ENCODE peak calls at places on chromosomes 11 and 22, in five cellular contexts. F is endothelial cell of umbilical vein, V is fibroblast of lung, Q is H1, O is neural progenitor cell. N is an unnamed sample. For H3K4me1, the result is how much of the 10 kb centered on the place peaks cover.

GRCh38 chr22:50694766-50695420 is 22.3 kb downstream of the SHANK3 start:
- DNase-seq in Q (no peak), V (no peak), F (no peak), O (no peak), N (no peak)

GRCh38 chr11:33329705-33330329 is 72.6 kb downstream of the HIPK3 start:
- DNase-seq in V (peak), Q (no peak), F (peak), O (peak), N (peak)

GRCh38 chr11:99418927-99419707 is 398.4 kb downstream of the CNTN5 start:
- DNase-seq in V (peak), Q (no peak), O (peak), F (no peak), N (no peak)

GRCh38 chr11:1162498-1163311 is 5.0 kb downstream of the MUC5AC start:
- DNase-seq in V (no peak), Q (no peak), F (no peak), O (no peak), N (no peak)

GRCh38 chr11:123494195-123495050 is 64.4 kb downstream of the GRAMD1B start:
- DNase-seq in Q (no peak), F (no peak), V (peak), O (peak), N (no peak)

GRCh38 chr11:66081505-66081904 is 11.4 kb downstream of the PACS1 start:
- DNase-seq in O (no peak), Q (no peak), V (peak), F (peak), N (peak)

GRCh38 chr11:62710001-62710345 is 2.5 kb downstream of the GNG3 start:
- DNase-seq in V (no peak), O (no peak), Q (no peak), F (no peak), N (no peak)

GRCh38 chr11:111378773-111379499 is at the start of gene POU2AF1:
- DNase-seq in V (peak), O (no peak), F (no peak), Q (no peak), N (peak)

GRCh38 chr11:60159868-60160267 is 23.0 kb downstream of the MS4A6A start:
- DNase-seq in V (no peak), O (no peak), F (peak), Q (no peak), N (no peak)

GRCh38 chr11:76634934-76635333 is 35.6 kb downstream of the LRRC32 start:
- DNase-seq in F (no peak), O (no peak), Q (no peak), V (no peak), N (no peak)

GRCh38 chr11:10784229-10785145 is 24.2 kb downstream of the EIF4G2 start:
- DNase-seq in O (peak), V (peak), F (peak), Q (no peak), N (no peak)

GRCh38 chr22:20312396-20313191 is 7.3 kb downstream of the DGCR6L start:
- DNase-seq in F (no peak), O (peak), V (no peak), Q (no peak), N (peak)

GRCh38 chr22:28813772-28814518 is 13.6 kb upstream of the XBP1 start:
- DNase-seq in V (no peak), O (no peak), Q (no peak), F (no peak), N (no peak)

GRCh38 chr11:100835854-100836253 is 148.8 kb downstream of the ARHGAP42 start:
- DNase-seq in O (no peak), Q (no peak), V (no peak), F (no peak), N (no peak)

GRCh38 chr11:3989251-3989650 is 105.3 kb upstream of the RRM1 start:
- DNase-seq in O (peak), F (no peak), V (peak), Q (peak), N (no peak)

GRCh38 chr22:47328550-47329243 is 566.2 kb downstream of the TBC1D22A start:
- DNase-seq in F (peak), V (peak), O (no peak), Q (no peak), N (no peak)

GRCh38 chr22:26568207-26568706 is 21.7 kb downstream of the TPST2 start:
- DNase-seq in O (peak), F (peak), V (peak), Q (peak), N (no peak)

GRCh38 chr11:93652679-93653078 is 8.8 kb upstream of the CEP295 start:
- DNase-seq in F (no peak), Q (no peak), V (no peak), O (no peak), N (no peak)

DNA sequence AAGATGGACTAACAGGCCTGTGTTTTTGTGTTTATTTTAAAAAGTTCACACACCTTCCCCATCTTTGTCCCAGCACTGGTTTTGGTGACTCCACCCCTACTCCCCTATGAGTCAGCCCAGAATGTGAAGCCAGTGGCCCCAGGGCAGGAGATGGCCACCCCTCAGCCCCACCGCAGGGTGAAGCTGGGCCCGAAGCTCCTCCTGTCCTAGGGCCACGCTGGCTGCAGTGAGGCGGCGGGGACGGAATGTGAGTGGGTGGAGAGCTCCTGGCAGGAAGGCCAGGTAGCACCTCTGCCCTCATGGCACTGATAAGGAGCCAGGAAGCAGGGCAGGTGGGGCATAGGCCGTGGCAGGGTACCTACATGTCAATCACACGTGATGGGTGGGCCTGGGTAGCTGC is 39.9 kb downstream of the SGSM3 start:
- DNase-seq in V (peak), F (no peak), Q (no peak), O (no peak), N (no peak)
- H3K4me1 ChIP-seq in V (under half), F (under half), Q (under half), O (under half), N (under half)

DNA sequence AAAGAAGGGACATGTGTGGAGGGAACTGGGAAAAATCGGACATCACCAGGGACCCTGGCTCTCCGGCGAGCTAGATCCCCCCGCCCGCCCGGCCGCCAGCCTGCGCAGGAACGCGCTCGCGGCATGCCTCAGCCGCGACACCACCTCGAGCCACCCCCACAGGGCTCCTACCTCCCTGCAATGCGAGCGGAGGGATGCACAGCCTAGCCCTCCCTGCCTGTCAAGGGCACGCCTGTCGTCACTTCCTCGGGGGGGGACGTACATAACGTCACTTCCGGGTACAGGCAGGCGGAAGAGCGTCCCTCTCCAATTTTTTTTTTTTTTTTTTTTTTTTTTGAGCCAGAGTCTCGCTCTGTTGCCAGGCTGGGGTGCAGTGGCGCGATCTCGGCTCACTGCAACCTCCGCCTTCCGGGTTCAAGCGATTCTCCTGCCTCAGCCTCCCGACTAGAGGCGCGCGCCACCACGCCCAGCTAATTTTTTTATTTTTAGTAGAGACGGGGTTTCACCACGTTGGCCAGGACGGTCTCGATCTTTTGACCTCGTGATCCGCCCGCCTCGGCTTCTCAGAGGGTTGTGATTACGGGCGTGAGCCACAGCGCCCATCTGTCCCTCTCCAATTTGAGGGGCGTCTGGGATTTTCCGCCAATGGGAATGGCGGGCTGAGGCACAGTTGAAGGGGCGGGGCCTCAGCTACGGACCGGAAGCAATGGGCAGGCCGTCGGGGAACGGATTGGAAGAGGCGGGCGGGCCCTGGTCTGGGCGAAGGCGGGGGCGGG is at the start of gene TXN2:
- DNase-seq in V (peak), Q (peak), O (peak), F (peak), N (peak)
- TF ChIP-seq EZH2 in V (no peak), Q (no peak), O (peak), F (no peak), N (no peak)

GRCh38 chr11:75346912-75347647 is 4.4 kb downstream of the ARRB1 start:
- DNase-seq in F (peak), O (no peak), V (peak), Q (no peak), N (no peak)
- H3K4me1 ChIP-seq in F (half or more), O (under half), V (under half), Q (under half), N (half or more)

DNA sequence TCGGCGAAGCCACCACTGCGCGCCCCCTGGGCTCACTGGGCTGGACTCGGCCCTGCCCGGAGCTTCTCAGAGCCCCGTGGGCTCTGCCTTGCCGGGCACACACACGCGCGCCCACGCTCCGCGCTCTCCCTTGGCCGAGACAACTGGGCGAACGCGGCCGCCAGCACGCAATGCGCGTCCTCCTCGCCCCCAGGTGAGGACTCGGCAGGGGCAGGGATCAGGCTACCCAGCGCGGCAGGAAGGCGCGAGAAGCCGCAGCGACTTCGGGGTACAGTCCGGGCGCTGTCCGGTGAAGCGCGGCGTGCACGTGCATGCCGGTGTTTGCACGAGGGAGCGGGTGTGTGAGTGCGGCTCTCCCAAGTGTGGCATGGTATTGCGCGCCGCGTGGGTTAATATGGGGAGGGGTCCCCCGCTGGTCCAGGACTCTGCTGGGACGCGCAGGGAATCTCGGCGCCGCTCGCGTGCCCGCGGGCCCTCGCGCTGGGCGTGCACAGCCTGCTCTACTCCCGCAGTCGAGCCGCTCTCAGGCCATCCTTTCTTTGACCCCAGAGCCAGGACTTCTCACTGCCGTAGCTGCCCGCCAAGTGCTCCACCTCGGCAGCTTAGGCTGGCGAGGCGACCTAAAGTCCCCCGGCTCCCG is 5.5 kb downstream of the WNT7B start:
- DNase-seq in V (peak), O (peak), Q (no peak), F (no peak), N (no peak)
- TF ChIP-seq EZH2 in V (peak), O (peak), Q (peak), F (peak), N (no peak)